ENCODE peak calls at places on chromosomes 2 and 18, in eight cellular contexts. One of them, this sample, is unnamed.

GRCh38 chr2:235665656-235666239 is 171.9 kb downstream of the AGAP1 start:
- DNase-seq in body of pancreas: peak; percentile 46
- DNase-seq in Peyer's patch: no peak
- DNase-seq in suprapubic skin: no peak
- DNase-seq in IMR-90: peak; percentile 38
- DNase-seq in A549: no peak
- DNase-seq in thyroid gland: no peak
- DNase-seq in heart left ventricle: no peak
- DNase-seq in this sample: no peak

GRCh38 chr18:13893418-13893760 is 21.9 kb downstream of the MC2R start:
- DNase-seq in body of pancreas: no peak
- DNase-seq in Peyer's patch: no peak
- DNase-seq in suprapubic skin: no peak
- DNase-seq in IMR-90: no peak
- DNase-seq in A549: no peak
- DNase-seq in thyroid gland: no peak
- DNase-seq in heart left ventricle: no peak
- DNase-seq in this sample: peak; percentile 75

GRCh38 chr2:240472078-240472790 is 36.8 kb downstream of the GPC1 start:
- DNase-seq in body of pancreas: no peak
- DNase-seq in Peyer's patch: no peak
- DNase-seq in suprapubic skin: no peak
- DNase-seq in IMR-90: no peak
- DNase-seq in A549: no peak
- DNase-seq in thyroid gland: no peak
- DNase-seq in heart left ventricle: no peak
- DNase-seq in this sample: peak; percentile 53

GRCh38 chr18:76410033-76410432 is 85.0 kb downstream of the ZNF516 start:
- DNase-seq in body of pancreas: no peak
- DNase-seq in Peyer's patch: no peak
- DNase-seq in suprapubic skin: peak; percentile 25
- DNase-seq in IMR-90: no peak
- DNase-seq in A549: no peak
- DNase-seq in thyroid gland: no peak
- DNase-seq in heart left ventricle: no peak
- DNase-seq in this sample: no peak

GRCh38 chr2:98508690-98509054 is 64.0 kb downstream of the INPP4A start:
- DNase-seq in body of pancreas: no peak
- DNase-seq in Peyer's patch: no peak
- DNase-seq in suprapubic skin: no peak
- DNase-seq in IMR-90: peak; percentile 73
- DNase-seq in A549: no peak
- DNase-seq in thyroid gland: peak; percentile 9
- DNase-seq in heart left ventricle: peak; percentile 42
- DNase-seq in this sample: no peak

GRCh38 chr2:239322414-239323086 is 78.3 kb downstream of the HDAC4 start:
- DNase-seq in body of pancreas: no peak
- DNase-seq in Peyer's patch: peak; percentile 80
- DNase-seq in suprapubic skin: peak; percentile 80
- DNase-seq in IMR-90: peak; percentile 77
- DNase-seq in A549: no peak
- DNase-seq in thyroid gland: no peak
- DNase-seq in heart left ventricle: no peak
- DNase-seq in this sample: no peak

GRCh38 chr2:85538507-85539360 is at the start of gene MAT2A:
- DNase-seq in body of pancreas: peak; percentile 93
- DNase-seq in Peyer's patch: peak; percentile 96
- DNase-seq in suprapubic skin: peak; percentile 96
- DNase-seq in IMR-90: peak; percentile 90
- DNase-seq in A549: peak; percentile 97
- DNase-seq in thyroid gland: peak; percentile 95
- DNase-seq in heart left ventricle: peak; percentile 95
- DNase-seq in this sample: peak; percentile 99

GRCh38 chr2:171788316-171788993 is 101.2 kb downstream of the DYNC1I2 start:
- DNase-seq in body of pancreas: no peak
- DNase-seq in Peyer's patch: no peak
- DNase-seq in suprapubic skin: no peak
- DNase-seq in IMR-90: no peak
- DNase-seq in A549: no peak
- DNase-seq in thyroid gland: no peak
- DNase-seq in heart left ventricle: no peak
- DNase-seq in this sample: no peak

GRCh38 chr18:22337311-22337710 is 80.4 kb downstream of the CTAGE1 start:
- DNase-seq in body of pancreas: no peak
- DNase-seq in Peyer's patch: no peak
- DNase-seq in suprapubic skin: no peak
- DNase-seq in IMR-90: no peak
- DNase-seq in A549: no peak
- DNase-seq in thyroid gland: no peak
- DNase-seq in heart left ventricle: no peak
- DNase-seq in this sample: no peak

GRCh38 chr2:140873915-140874531 is 1256.8 kb downstream of the LRP1B start:
- DNase-seq in body of pancreas: no peak
- DNase-seq in Peyer's patch: no peak
- DNase-seq in suprapubic skin: no peak
- DNase-seq in IMR-90: no peak
- DNase-seq in A549: peak; percentile 2
- DNase-seq in thyroid gland: no peak
- DNase-seq in heart left ventricle: no peak
- DNase-seq in this sample: no peak

GRCh38 chr2:223114170-223114569 is 62.2 kb downstream of the KCNE4 start:
- DNase-seq in body of pancreas: no peak
- DNase-seq in Peyer's patch: no peak
- DNase-seq in suprapubic skin: no peak
- DNase-seq in IMR-90: no peak
- DNase-seq in A549: no peak
- DNase-seq in thyroid gland: no peak
- DNase-seq in heart left ventricle: no peak
- DNase-seq in this sample: no peak

GRCh38 chr2:108377411-108377810 is 343 bp upstream of the SULT1C4 start:
- DNase-seq in body of pancreas: no peak
- DNase-seq in Peyer's patch: no peak
- DNase-seq in suprapubic skin: no peak
- DNase-seq in IMR-90: peak; percentile 86
- DNase-seq in A549: no peak
- DNase-seq in thyroid gland: no peak
- DNase-seq in heart left ventricle: no peak
- DNase-seq in this sample: no peak

GRCh38 chr2:129888896-129889295 is 90.6 kb upstream of the RAB6C start:
- DNase-seq in body of pancreas: no peak
- DNase-seq in Peyer's patch: no peak
- DNase-seq in suprapubic skin: no peak
- DNase-seq in IMR-90: peak; percentile 16
- DNase-seq in A549: no peak
- DNase-seq in thyroid gland: no peak
- DNase-seq in heart left ventricle: no peak
- DNase-seq in this sample: no peak

GRCh38 chr18:8699948-8700347 is 5.4 kb upstream of the MTCL1 start:
- DNase-seq in body of pancreas: no peak
- DNase-seq in Peyer's patch: no peak
- DNase-seq in suprapubic skin: peak; percentile 77
- DNase-seq in IMR-90: peak; percentile 27
- DNase-seq in A549: no peak
- DNase-seq in thyroid gland: peak; percentile 27
- DNase-seq in heart left ventricle: no peak
- DNase-seq in this sample: no peak

GRCh38 chr2:26679857-26680256 is 12.7 kb upstream of the KCNK3 start:
- DNase-seq in body of pancreas: no peak
- DNase-seq in Peyer's patch: no peak
- DNase-seq in suprapubic skin: no peak
- DNase-seq in IMR-90: no peak
- DNase-seq in A549: no peak
- DNase-seq in thyroid gland: no peak
- DNase-seq in heart left ventricle: no peak
- DNase-seq in this sample: no peak

GRCh38 chr18:63260075-63260754 is 59.4 kb downstream of the BCL2 start:
- DNase-seq in body of pancreas: no peak
- DNase-seq in Peyer's patch: no peak
- DNase-seq in suprapubic skin: no peak
- DNase-seq in IMR-90: no peak
- DNase-seq in A549: no peak
- DNase-seq in thyroid gland: no peak
- DNase-seq in heart left ventricle: no peak
- DNase-seq in this sample: no peak

GRCh38 chr18:13376841-13377351 is 158.3 kb downstream of the LDLRAD4 start:
- DNase-seq in body of pancreas: no peak
- DNase-seq in Peyer's patch: no peak
- DNase-seq in suprapubic skin: no peak
- DNase-seq in IMR-90: no peak
- DNase-seq in A549: no peak
- DNase-seq in thyroid gland: no peak
- DNase-seq in heart left ventricle: no peak
- DNase-seq in this sample: no peak

GRCh38 chr2:5409925-5410360 is 282.2 kb upstream of the SOX11 start:
- DNase-seq in body of pancreas: no peak
- DNase-seq in Peyer's patch: no peak
- DNase-seq in suprapubic skin: no peak
- DNase-seq in IMR-90: no peak
- DNase-seq in A549: no peak
- DNase-seq in thyroid gland: no peak
- DNase-seq in heart left ventricle: no peak
- DNase-seq in this sample: no peak

GRCh38 chr2:132911726-132912724 is 242.0 kb upstream of the LYPD1 start:
- DNase-seq in body of pancreas: peak; percentile 5
- DNase-seq in Peyer's patch: no peak
- DNase-seq in suprapubic skin: no peak
- DNase-seq in IMR-90: peak; percentile 61
- DNase-seq in A549: peak; percentile 7
- DNase-seq in thyroid gland: no peak
- DNase-seq in heart left ventricle: no peak
- DNase-seq in this sample: no peak

GRCh38 chr2:39455826-39456225 is 18.7 kb upstream of the MAP4K3 start:
- DNase-seq in body of pancreas: no peak
- DNase-seq in Peyer's patch: no peak
- DNase-seq in suprapubic skin: no peak
- DNase-seq in IMR-90: peak; percentile 55
- DNase-seq in A549: no peak
- DNase-seq in thyroid gland: no peak
- DNase-seq in heart left ventricle: no peak
- DNase-seq in this sample: no peak

GRCh38 chr2:97699765-97700444 is 13.5 kb upstream of the ZAP70 start:
- DNase-seq in body of pancreas: peak; percentile 68
- DNase-seq in Peyer's patch: no peak
- DNase-seq in suprapubic skin: no peak
- DNase-seq in IMR-90: peak; percentile 54
- DNase-seq in A549: peak; percentile 60
- DNase-seq in thyroid gland: peak; percentile 33
- DNase-seq in heart left ventricle: peak; percentile 48
- DNase-seq in this sample: peak; percentile 91

GRCh38 chr2:217903142-217903858 is 99.5 kb downstream of the TNS1 start:
- DNase-seq in body of pancreas: no peak
- DNase-seq in Peyer's patch: no peak
- DNase-seq in suprapubic skin: no peak
- DNase-seq in IMR-90: no peak
- DNase-seq in A549: no peak
- DNase-seq in thyroid gland: no peak
- DNase-seq in heart left ventricle: no peak
- DNase-seq in this sample: no peak
- TF ChIP-seq POLR2A in body of pancreas: no peak
- TF ChIP-seq POLR2A in Peyer's patch: no peak
- TF ChIP-seq POLR2A in suprapubic skin: no peak
- TF ChIP-seq POLR2A in IMR-90: no peak
- TF ChIP-seq POLR2A in A549: no peak
- TF ChIP-seq POLR2A in thyroid gland: no peak
- TF ChIP-seq POLR2A in heart left ventricle: no peak
- TF ChIP-seq POLR2A in this sample: no peak

GRCh38 chr2:8679827-8680731 is 1.8 kb upstream of the ID2 start:
- DNase-seq in body of pancreas: peak; percentile 90
- DNase-seq in Peyer's patch: peak; percentile 86
- DNase-seq in suprapubic skin: no peak
- DNase-seq in IMR-90: peak; percentile 43
- DNase-seq in A549: peak; percentile 95
- DNase-seq in thyroid gland: peak; percentile 88
- DNase-seq in heart left ventricle: peak; percentile 70
- DNase-seq in this sample: no peak

GRCh38 chr2:8677646-8678592 is 3.9 kb upstream of the ID2 start:
- DNase-seq in body of pancreas: peak; percentile 65
- DNase-seq in Peyer's patch: peak; percentile 75
- DNase-seq in suprapubic skin: peak; percentile 78
- DNase-seq in IMR-90: peak; percentile 54
- DNase-seq in A549: peak; percentile 70
- DNase-seq in thyroid gland: peak; percentile 79
- DNase-seq in heart left ventricle: peak; percentile 59
- DNase-seq in this sample: no peak

GRCh38 chr2:8679567-8679826 is 2.4 kb upstream of the ID2 start:
- DNase-seq in body of pancreas: no peak
- DNase-seq in Peyer's patch: no peak
- DNase-seq in suprapubic skin: no peak
- DNase-seq in IMR-90: no peak
- DNase-seq in A549: no peak
- DNase-seq in thyroid gland: no peak
- DNase-seq in heart left ventricle: no peak
- DNase-seq in this sample: no peak

GRCh38 chr2:8676915-8677645 is 4.8 kb upstream of the ID2 start:
- DNase-seq in body of pancreas: no peak
- DNase-seq in Peyer's patch: no peak
- DNase-seq in suprapubic skin: no peak
- DNase-seq in IMR-90: peak; percentile 9
- DNase-seq in A549: no peak
- DNase-seq in thyroid gland: peak; percentile 50
- DNase-seq in heart left ventricle: peak; percentile 27
- DNase-seq in this sample: no peak

GRCh38 chr2:8678731-8679566 is 2.9 kb upstream of the ID2 start:
- DNase-seq in body of pancreas: peak; percentile 97
- DNase-seq in Peyer's patch: peak; percentile 97
- DNase-seq in suprapubic skin: peak; percentile 93
- DNase-seq in IMR-90: peak; percentile 91
- DNase-seq in A549: peak; percentile 95
- DNase-seq in thyroid gland: peak; percentile 98
- DNase-seq in heart left ventricle: peak; percentile 95
- DNase-seq in this sample: peak; percentile 96
- TF ChIP-seq CTCF in body of pancreas: no peak
- TF ChIP-seq CTCF in Peyer's patch: no peak
- TF ChIP-seq CTCF in suprapubic skin: no peak
- TF ChIP-seq CTCF in IMR-90: peak; percentile 0
- TF ChIP-seq CTCF in A549: no peak
- TF ChIP-seq CTCF in thyroid gland: no peak
- TF ChIP-seq CTCF in heart left ventricle: peak; percentile 8
- TF ChIP-seq CTCF in this sample: peak; percentile 6

DNA sequence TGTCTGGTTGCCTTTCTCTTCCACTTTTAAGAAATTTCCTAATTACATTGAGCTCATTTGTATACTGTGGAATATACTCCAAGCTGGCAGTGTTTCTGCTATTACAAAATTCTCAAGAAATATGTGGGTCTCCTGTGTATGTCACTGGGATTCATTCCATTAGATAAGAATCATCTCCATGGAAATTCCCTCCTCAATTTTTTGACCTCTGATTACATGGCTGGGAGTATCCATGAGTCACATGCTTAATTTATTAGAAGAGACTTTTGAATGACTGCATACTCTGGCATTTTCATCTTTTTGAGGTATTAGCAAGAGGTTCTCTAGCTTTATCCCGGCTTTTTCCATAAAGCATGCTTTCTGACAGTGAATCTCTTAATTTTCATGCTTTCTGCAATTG is 665.5 kb upstream of the CNTNAP5 start:
- DNase-seq in body of pancreas: no peak
- DNase-seq in Peyer's patch: no peak
- DNase-seq in suprapubic skin: no peak
- DNase-seq in IMR-90: no peak
- DNase-seq in A549: no peak
- DNase-seq in thyroid gland: no peak
- DNase-seq in heart left ventricle: no peak
- DNase-seq in this sample: no peak
- H3K9me3 ChIP-seq in body of pancreas: no peaks in the 10 kb centered on the region
- H3K9me3 ChIP-seq in Peyer's patch: no peaks in the 10 kb centered on the region
- H3K9me3 ChIP-seq in suprapubic skin: no peaks in the 10 kb centered on the region
- H3K9me3 ChIP-seq in IMR-90: no peaks in the 10 kb centered on the region
- H3K9me3 ChIP-seq in A549: peaks cover 10% of the 10 kb centered on the region
- H3K9me3 ChIP-seq in thyroid gland: no peaks in the 10 kb centered on the region
- H3K9me3 ChIP-seq in heart left ventricle: peaks cover 4% of the 10 kb centered on the region
- H3K9me3 ChIP-seq in this sample: no peaks in the 10 kb centered on the region

GRCh38 chr18:29873211-29873610 is 1169.3 kb downstream of the DSC3 start:
- DNase-seq in body of pancreas: no peak
- DNase-seq in Peyer's patch: no peak
- DNase-seq in suprapubic skin: no peak
- DNase-seq in IMR-90: no peak
- DNase-seq in A549: no peak
- DNase-seq in thyroid gland: no peak
- DNase-seq in heart left ventricle: no peak
- DNase-seq in this sample: no peak
- TF ChIP-seq POLR2A in body of pancreas: no peak
- TF ChIP-seq POLR2A in Peyer's patch: no peak
- TF ChIP-seq POLR2A in suprapubic skin: no peak
- TF ChIP-seq POLR2A in IMR-90: no peak
- TF ChIP-seq POLR2A in A549: no peak
- TF ChIP-seq POLR2A in thyroid gland: no peak
- TF ChIP-seq POLR2A in heart left ventricle: no peak
- TF ChIP-seq POLR2A in this sample: no peak

This sample was measured in esophagus muscularis mucosa.